ENCODE peak calls at places on chromosomes 16 and 17, in four cellular contexts. One of them, this sample, is unnamed.

GRCh38 chr17:336110-337021 is 16.2 kb downstream of the RPH3AL start:
- DNase-seq in T-cell: peak
- DNase-seq in SK-N-SH: peak
- DNase-seq in caudate nucleus: no peak
- DNase-seq in this sample: no peak

GRCh38 chr17:73613947-73614655 is 30.1 kb downstream of the SDK2 start:
- DNase-seq in T-cell: no peak
- DNase-seq in SK-N-SH: peak
- DNase-seq in caudate nucleus: no peak
- DNase-seq in this sample: no peak

GRCh38 chr17:60102632-60103047 is 23.9 kb upstream of the HEATR6 start:
- DNase-seq in T-cell: no peak
- DNase-seq in SK-N-SH: no peak
- DNase-seq in caudate nucleus: no peak
- DNase-seq in this sample: no peak

GRCh38 chr16:59886021-59886420 is 1151.9 kb upstream of the GOT2 start:
- DNase-seq in T-cell: no peak
- DNase-seq in SK-N-SH: no peak
- DNase-seq in caudate nucleus: peak
- DNase-seq in this sample: peak

GRCh38 chr17:65594585-65594940 is 33.1 kb upstream of the AXIN2 start:
- DNase-seq in T-cell: no peak
- DNase-seq in SK-N-SH: no peak
- DNase-seq in caudate nucleus: no peak
- DNase-seq in this sample: no peak

GRCh38 chr17:61415374-61416210 is 15.9 kb downstream of the TBX2 start:
- DNase-seq in T-cell: no peak
- DNase-seq in SK-N-SH: no peak
- DNase-seq in caudate nucleus: no peak
- DNase-seq in this sample: no peak

GRCh38 chr16:73365010-73365409 is 317.1 kb upstream of the ZFHX3 start:
- DNase-seq in T-cell: no peak
- DNase-seq in SK-N-SH: peak
- DNase-seq in caudate nucleus: no peak
- DNase-seq in this sample: no peak

GRCh38 chr17:78986048-78986648 is 6.4 kb upstream of the LGALS3BP start:
- DNase-seq in T-cell: no peak
- DNase-seq in SK-N-SH: no peak
- DNase-seq in caudate nucleus: no peak
- DNase-seq in this sample: no peak

GRCh38 chr17:8123695-8124349 is at the start of gene HES7:
- DNase-seq in T-cell: no peak
- DNase-seq in SK-N-SH: peak
- DNase-seq in caudate nucleus: no peak
- DNase-seq in this sample: no peak

GRCh38 chr16:76748698-76749097 is 442.3 kb upstream of the MON1B start:
- DNase-seq in T-cell: no peak
- DNase-seq in SK-N-SH: no peak
- DNase-seq in caudate nucleus: no peak
- DNase-seq in this sample: no peak

GRCh38 chr16:30068750-30069574 is 3.4 kb downstream of the ALDOA start:
- DNase-seq in T-cell: peak
- DNase-seq in SK-N-SH: peak
- DNase-seq in caudate nucleus: peak
- DNase-seq in this sample: no peak

GRCh38 chr17:47857551-47858410 is 6.8 kb upstream of the SP6 start:
- DNase-seq in T-cell: no peak
- DNase-seq in SK-N-SH: no peak
- DNase-seq in caudate nucleus: no peak
- DNase-seq in this sample: no peak

GRCh38 chr17:33241390-33241789 is 51.7 kb downstream of the ASIC2 start:
- DNase-seq in T-cell: no peak
- DNase-seq in SK-N-SH: peak
- DNase-seq in caudate nucleus: no peak
- DNase-seq in this sample: no peak

GRCh38 chr16:2484898-2485508 is 10.1 kb downstream of the TBC1D24 start:
- DNase-seq in T-cell: no peak
- DNase-seq in SK-N-SH: no peak
- DNase-seq in caudate nucleus: no peak
- DNase-seq in this sample: no peak

GRCh38 chr17:40317345-40317873 is 8.4 kb downstream of the RARA start:
- DNase-seq in T-cell: no peak
- DNase-seq in SK-N-SH: peak
- DNase-seq in caudate nucleus: no peak
- DNase-seq in this sample: no peak

GRCh38 chr16:3690991-3691720 is 26.2 kb downstream of the TRAP1 start:
- DNase-seq in T-cell: no peak
- DNase-seq in SK-N-SH: no peak
- DNase-seq in caudate nucleus: no peak
- DNase-seq in this sample: no peak

GRCh38 chr17:57408064-57408811 is 151.9 kb downstream of the MSI2 start:
- DNase-seq in T-cell: peak
- DNase-seq in SK-N-SH: no peak
- DNase-seq in caudate nucleus: peak
- DNase-seq in this sample: no peak

GRCh38 chr17:37729905-37730304 is 15.0 kb downstream of the HNF1B start:
- DNase-seq in T-cell: no peak
- DNase-seq in SK-N-SH: no peak
- DNase-seq in caudate nucleus: no peak
- DNase-seq in this sample: no peak

GRCh38 chr17:19731626-19732025 is 15.2 kb upstream of the SLC47A2 start:
- DNase-seq in T-cell: no peak
- DNase-seq in SK-N-SH: no peak
- DNase-seq in caudate nucleus: no peak
- DNase-seq in this sample: no peak

GRCh38 chr16:52569296-52569695 is 22.4 kb upstream of the TOX3 start:
- DNase-seq in T-cell: no peak
- DNase-seq in SK-N-SH: no peak
- DNase-seq in caudate nucleus: no peak
- DNase-seq in this sample: no peak

GRCh38 chr16:68073902-68074760 is 11.0 kb upstream of the NFATC3 start:
- DNase-seq in T-cell: no peak
- DNase-seq in SK-N-SH: no peak
- DNase-seq in caudate nucleus: no peak
- DNase-seq in this sample: no peak

GRCh38 chr17:50468120-50469004 is at the start of gene CHAD:
- DNase-seq in T-cell: no peak
- DNase-seq in SK-N-SH: peak
- DNase-seq in caudate nucleus: no peak
- DNase-seq in this sample: no peak

GRCh38 chr17:39399792-39400191 is 1.6 kb downstream of the FBXL20 start:
- DNase-seq in T-cell: no peak
- DNase-seq in SK-N-SH: no peak
- DNase-seq in caudate nucleus: no peak
- DNase-seq in this sample: no peak

GRCh38 chr17:51046527-51047384 is 73.9 kb downstream of the SPAG9 start:
- DNase-seq in T-cell: no peak
- DNase-seq in SK-N-SH: peak
- DNase-seq in caudate nucleus: peak
- DNase-seq in this sample: peak

GRCh38 chr17:40065041-40065770 is 2.4 kb downstream of the THRA start:
- DNase-seq in T-cell: no peak
- DNase-seq in SK-N-SH: peak
- DNase-seq in caudate nucleus: peak
- DNase-seq in this sample: peak

GRCh38 chr17:80330276-80330675 is 69.6 kb downstream of the RNF213 start:
- DNase-seq in T-cell: no peak
- DNase-seq in SK-N-SH: no peak
- DNase-seq in caudate nucleus: no peak
- DNase-seq in this sample: no peak

GRCh38 chr17:74371653-74372147 is 4.4 kb downstream of the GPR142 start:
- DNase-seq in T-cell: no peak
- DNase-seq in SK-N-SH: no peak
- DNase-seq in caudate nucleus: no peak
- DNase-seq in this sample: no peak

GRCh38 chr17:43468746-43469544 is 14.8 kb upstream of the DHX8 start:
- DNase-seq in T-cell: no peak
- DNase-seq in SK-N-SH: no peak
- DNase-seq in caudate nucleus: no peak
- DNase-seq in this sample: no peak

GRCh38 chr17:60599220-60599619 is 773 bp upstream of the PPM1D start:
- DNase-seq in T-cell: no peak
- DNase-seq in SK-N-SH: peak
- DNase-seq in caudate nucleus: no peak
- DNase-seq in this sample: no peak

GRCh38 chr17:43014020-43014615 is 7.5 kb downstream of the IFI35 start:
- DNase-seq in T-cell: no peak
- DNase-seq in SK-N-SH: no peak
- DNase-seq in caudate nucleus: no peak
- DNase-seq in this sample: no peak

GRCh38 chr16:22304411-22304810 is 7.2 kb downstream of the POLR3E start:
- DNase-seq in T-cell: no peak
- DNase-seq in SK-N-SH: no peak
- DNase-seq in caudate nucleus: no peak
- DNase-seq in this sample: no peak

GRCh38 chr17:76404976-76405563 is 20.7 kb downstream of the SPHK1 start:
- DNase-seq in T-cell: no peak
- DNase-seq in SK-N-SH: no peak
- DNase-seq in caudate nucleus: no peak
- DNase-seq in this sample: no peak

GRCh38 chr17:17175917-17176316 is 30.2 kb downstream of the PLD6 start:
- DNase-seq in T-cell: no peak
- DNase-seq in SK-N-SH: no peak
- DNase-seq in caudate nucleus: no peak
- DNase-seq in this sample: no peak

GRCh38 chr16:84475643-84476240 is 28.7 kb downstream of the MEAK7 start:
- DNase-seq in T-cell: no peak
- DNase-seq in SK-N-SH: no peak
- DNase-seq in caudate nucleus: no peak
- DNase-seq in this sample: no peak

GRCh38 chr16:85762970-85763369 is 12.1 kb upstream of the C16orf74 start:
- DNase-seq in T-cell: no peak
- DNase-seq in SK-N-SH: no peak
- DNase-seq in caudate nucleus: no peak
- DNase-seq in this sample: no peak

GRCh38 chr16:79171504-79172240 is 428.9 kb downstream of the MAF start:
- DNase-seq in T-cell: no peak
- DNase-seq in SK-N-SH: peak
- DNase-seq in caudate nucleus: no peak
- DNase-seq in this sample: no peak

This sample was measured in putamen.